ENCODE peak calls at places on chromosomes 5 and 9, in seven cellular contexts. R, Y, B, G, J, N and P are unnamed samples.
A peak's percentile ranks its signal among the peaks of the same experiment; 100 is the strongest.

GRCh38 chr9:129312251-129312650 is 134.2 kb upstream of the IER5L start:
- DNase-seq in Y (no peak), R (no peak), B (no peak), N (no peak), J (no peak), G (no peak), P (no peak)

GRCh38 chr5:38598994-38599611 is 42.7 kb upstream of the LIFR start:
- DNase-seq in J (no peak), G (no peak), R (peak; percentile 92), Y (no peak), N (no peak), B (no peak), P (no peak)

GRCh38 chr9:36603006-36603405 is 30.3 kb downstream of the MELK start:
- DNase-seq in R (no peak), G (no peak), N (no peak), J (no peak), Y (no peak), B (no peak), P (no peak)

GRCh38 chr5:55232194-55232984 is 1.0 kb downstream of the CCNO start:
- DNase-seq in B (no peak), R (peak; percentile 61), G (peak; percentile 47), N (peak; percentile 38), J (no peak), Y (no peak), P (peak; percentile 73)

GRCh38 chr5:128736567-128736966 is 198.5 kb upstream of the FBN2 start:
- DNase-seq in R (peak; percentile 74), N (no peak), G (peak; percentile 33), J (no peak), B (no peak), Y (no peak), P (peak; percentile 97)

GRCh38 chr9:4084440-4084818 is 215.4 kb downstream of the GLIS3 start:
- DNase-seq in N (no peak), Y (no peak), J (no peak), G (no peak), B (no peak), R (no peak), P (no peak)

GRCh38 chr9:131670247-131670681 is 69.6 kb downstream of the RAPGEF1 start:
- DNase-seq in B (no peak), G (no peak), N (no peak), R (no peak), J (no peak), Y (peak; percentile 57), P (no peak)

GRCh38 chr5:109192027-109192426 is 217.7 kb downstream of the PJA2 start:
- DNase-seq in J (no peak), Y (no peak), N (no peak), B (no peak), R (no peak), G (no peak), P (no peak)

GRCh38 chr9:125513634-125514413 is 193.2 kb downstream of the MAPKAP1 start:
- DNase-seq in J (peak; percentile 30), Y (no peak), R (peak; percentile 77), G (peak; percentile 39), B (no peak), N (no peak), P (no peak)

GRCh38 chr5:122770479-122770878 is 4.4 kb upstream of the SNX2 start:
- DNase-seq in N (no peak), B (no peak), G (no peak), Y (no peak), J (no peak), R (no peak), P (no peak)

GRCh38 chr5:160496784-160497183 is 75.1 kb downstream of the PTTG1 start:
- DNase-seq in Y (no peak), B (no peak), G (no peak), R (peak; percentile 32), J (no peak), N (no peak), P (no peak)

GRCh38 chr5:16666140-16666860 is 49.5 kb upstream of the RETREG1 start:
- DNase-seq in Y (no peak), J (no peak), B (no peak), R (no peak), G (peak; percentile 58), N (no peak), P (no peak)

DNA sequence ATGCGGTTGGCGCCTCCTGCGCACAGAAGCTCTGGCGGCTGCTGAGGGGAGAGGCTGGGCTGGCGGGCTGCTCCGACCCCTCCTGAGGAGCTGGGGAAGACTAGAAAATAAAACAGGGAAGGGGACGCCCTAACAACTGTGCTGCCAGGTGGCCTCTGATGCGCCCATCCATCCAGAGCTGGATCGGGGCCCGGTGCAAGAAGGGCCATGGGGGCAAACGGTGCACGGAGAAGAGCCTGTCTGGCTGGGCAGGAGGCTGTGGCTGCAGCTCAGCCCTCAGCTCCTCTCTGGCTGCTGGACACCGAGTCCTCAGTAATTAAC is 21.0 kb upstream of the MRNIP start:
- DNase-seq in Y (no peak), R (no peak), N (no peak), G (no peak), J (no peak), B (no peak), P (no peak)
- H3K36me3 ChIP-seq in Y (peaks cover 63% of the 10 kb centered on the region), R (peaks cover 17% of the 10 kb centered on the region), N (peaks cover 41% of the 10 kb centered on the region), G (peaks cover 8% of the 10 kb centered on the region), J (peaks cover 68% of the 10 kb centered on the region), B (peaks cover 24% of the 10 kb centered on the region), P (peaks cover 55% of the 10 kb centered on the region)

GRCh38 chr5:88188458-88189132 is 80.0 kb downstream of the TMEM161B start:
- DNase-seq in R (no peak), G (no peak), Y (no peak), J (no peak), B (no peak), N (no peak), P (no peak)

GRCh38 chr5:88193896-88194295 is 74.7 kb downstream of the TMEM161B start:
- DNase-seq in G (no peak), N (no peak), Y (no peak), B (no peak), R (no peak), J (no peak), P (no peak)

GRCh38 chr5:88190106-88190834 is 78.4 kb downstream of the TMEM161B start:
- DNase-seq in B (no peak), J (no peak), R (peak; percentile 72), N (no peak), G (no peak), Y (no peak), P (no peak)
- H3K36me3 ChIP-seq in B (no peaks in the 10 kb centered on the region), J (peaks cover 16% of the 10 kb centered on the region), R (peaks cover 29% of the 10 kb centered on the region), N (peaks cover 4% of the 10 kb centered on the region), G (no peaks in the 10 kb centered on the region), Y (peaks cover 39% of the 10 kb centered on the region), P (peaks cover 4% of the 10 kb centered on the region)

DNA sequence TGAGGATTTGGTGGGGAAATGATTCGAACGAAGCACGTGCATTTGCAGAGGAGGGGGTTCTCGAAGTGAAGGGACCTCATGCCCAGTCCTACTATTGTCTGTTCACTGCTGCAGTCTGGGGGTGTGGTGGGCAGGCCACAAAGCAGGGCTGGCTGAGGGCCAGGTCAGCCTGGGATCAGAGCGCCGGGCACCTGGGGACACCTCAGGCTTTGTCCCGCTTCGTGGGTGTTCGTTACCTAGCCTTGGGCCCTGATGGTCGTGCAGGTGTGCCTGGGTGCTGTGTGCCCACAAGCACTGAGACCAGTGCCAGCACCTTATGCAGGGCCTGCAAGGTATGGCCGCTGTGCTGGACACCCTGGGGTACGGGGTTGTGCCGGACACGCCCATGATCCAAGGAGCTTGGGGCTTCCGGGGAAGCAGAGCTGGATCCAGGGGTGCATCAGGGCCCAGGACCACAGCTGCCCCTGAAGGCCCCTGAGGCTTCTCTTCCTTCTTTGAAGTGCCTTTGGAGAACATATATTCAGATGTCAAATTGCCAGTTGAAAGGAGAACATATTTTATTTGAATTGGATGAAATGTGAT is 80.6 kb downstream of the COL5A1 start:
- DNase-seq in R (no peak), B (no peak), Y (no peak), N (no peak), J (no peak), G (no peak), P (no peak)
- H3K36me3 ChIP-seq in R (no peaks in the 10 kb centered on the region), B (no peaks in the 10 kb centered on the region), Y (peaks cover 8% of the 10 kb centered on the region), N (no peaks in the 10 kb centered on the region), J (no peaks in the 10 kb centered on the region), G (no peaks in the 10 kb centered on the region), P (no peaks in the 10 kb centered on the region)

GRCh38 chr9:127540664-127541041 is 71.4 kb upstream of the STXBP1 start:
- DNase-seq in B (no peak), R (peak; percentile 42), G (no peak), N (no peak), Y (no peak), J (peak; percentile 26), P (no peak)
- H3K36me3 ChIP-seq in B (no peaks in the 10 kb centered on the region), R (no peaks in the 10 kb centered on the region), G (no peaks in the 10 kb centered on the region), N (no peaks in the 10 kb centered on the region), Y (no peaks in the 10 kb centered on the region), J (peaks cover 22% of the 10 kb centered on the region), P (no peaks in the 10 kb centered on the region)

DNA sequence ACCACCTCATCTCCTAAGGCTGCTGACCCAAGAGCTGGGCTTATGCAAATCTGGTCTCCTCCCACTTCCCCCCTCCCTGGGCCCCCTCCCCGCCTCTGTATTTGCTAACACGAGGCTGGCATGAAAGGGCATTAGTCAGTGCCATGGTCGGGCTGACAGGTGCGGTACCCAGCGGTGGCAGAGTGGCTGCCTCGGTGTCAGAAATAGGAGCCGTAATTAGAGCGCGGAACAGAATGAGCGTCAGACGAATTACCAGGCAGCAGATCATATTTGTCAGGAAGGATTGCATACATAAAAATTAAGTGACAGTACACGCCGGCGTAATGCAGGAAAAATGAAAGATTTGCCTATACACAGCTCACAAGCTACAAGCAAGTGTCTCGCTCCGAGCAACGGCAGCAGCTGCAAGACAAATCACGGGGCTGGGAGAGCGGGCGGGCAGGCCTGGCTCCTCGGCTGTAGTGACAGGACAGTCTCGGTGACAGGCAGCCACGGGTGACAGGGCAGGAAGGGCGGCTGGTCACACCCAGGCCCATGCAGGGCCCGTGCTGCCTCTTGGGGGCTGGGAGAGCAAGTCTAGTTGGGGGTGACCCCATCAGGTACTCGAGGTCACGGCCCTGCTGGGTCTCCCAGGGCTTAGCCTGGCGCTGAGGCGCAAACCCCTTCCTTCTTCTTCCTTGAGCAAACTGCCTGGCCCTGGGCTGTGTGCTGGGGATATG is 72.4 kb downstream of the NEK6 start:
- DNase-seq in B (no peak), R (no peak), G (no peak), J (no peak), N (no peak), Y (no peak), P (no peak)
- H3K36me3 ChIP-seq in B (no peaks in the 10 kb centered on the region), R (no peaks in the 10 kb centered on the region), G (peaks cover 10% of the 10 kb centered on the region), J (no peaks in the 10 kb centered on the region), N (peaks cover 38% of the 10 kb centered on the region), Y (peaks cover 70% of the 10 kb centered on the region), P (peaks cover 29% of the 10 kb centered on the region)